ENCODE peak calls at places on chromosomes 6 and 20, in five cellular contexts. One of them, this sample, is unnamed.

GRCh38 chr6:139648430-139649000 is 274.1 kb upstream of the CITED2 start:
- DNase-seq in activated naive CD4-positive, alpha-beta T cell: no peak
- DNase-seq in right atrium auricular region: no peak
- DNase-seq in MCF 10A: no peak
- DNase-seq in NAMALWA: no peak
- DNase-seq in this sample: no peak

GRCh38 chr6:85490516-85491248 is 40.8 kb downstream of the NT5E start:
- DNase-seq in activated naive CD4-positive, alpha-beta T cell: no peak
- DNase-seq in right atrium auricular region: no peak
- DNase-seq in MCF 10A: peak
- DNase-seq in NAMALWA: no peak
- DNase-seq in this sample: no peak

GRCh38 chr20:4601630-4602296 is 119.9 kb upstream of the PRND start:
- DNase-seq in activated naive CD4-positive, alpha-beta T cell: no peak
- DNase-seq in right atrium auricular region: no peak
- DNase-seq in MCF 10A: peak
- DNase-seq in NAMALWA: no peak
- DNase-seq in this sample: no peak

GRCh38 chr20:9602834-9603173 is 88.4 kb downstream of the LAMP5 start:
- DNase-seq in activated naive CD4-positive, alpha-beta T cell: no peak
- DNase-seq in right atrium auricular region: no peak
- DNase-seq in MCF 10A: no peak
- DNase-seq in NAMALWA: no peak
- DNase-seq in this sample: no peak

GRCh38 chr6:26447257-26447656 is 7.0 kb downstream of the BTN3A3 start:
- DNase-seq in activated naive CD4-positive, alpha-beta T cell: no peak
- DNase-seq in right atrium auricular region: no peak
- DNase-seq in MCF 10A: no peak
- DNase-seq in NAMALWA: no peak
- DNase-seq in this sample: no peak

GRCh38 chr6:33205172-33206026 is 944 bp downstream of the HSD17B8 start:
- DNase-seq in activated naive CD4-positive, alpha-beta T cell: no peak
- DNase-seq in right atrium auricular region: no peak
- DNase-seq in MCF 10A: peak
- DNase-seq in NAMALWA: peak
- DNase-seq in this sample: no peak

GRCh38 chr20:58722379-58722778 is 29.8 kb downstream of the NPEPL1 start:
- DNase-seq in activated naive CD4-positive, alpha-beta T cell: no peak
- DNase-seq in right atrium auricular region: no peak
- DNase-seq in MCF 10A: no peak
- DNase-seq in NAMALWA: no peak
- DNase-seq in this sample: no peak

GRCh38 chr6:14228571-14228970 is 111.0 kb downstream of the CD83 start:
- DNase-seq in activated naive CD4-positive, alpha-beta T cell: no peak
- DNase-seq in right atrium auricular region: no peak
- DNase-seq in MCF 10A: no peak
- DNase-seq in NAMALWA: peak
- DNase-seq in this sample: peak

GRCh38 chr6:28673800-28674671 is 148.4 kb downstream of the GPX5 start:
- DNase-seq in activated naive CD4-positive, alpha-beta T cell: no peak
- DNase-seq in right atrium auricular region: no peak
- DNase-seq in MCF 10A: peak
- DNase-seq in NAMALWA: no peak
- DNase-seq in this sample: no peak

GRCh38 chr6:13383280-13384163 is 55.2 kb upstream of the TBC1D7 start:
- DNase-seq in activated naive CD4-positive, alpha-beta T cell: no peak
- DNase-seq in right atrium auricular region: no peak
- DNase-seq in MCF 10A: peak
- DNase-seq in NAMALWA: peak
- DNase-seq in this sample: no peak

GRCh38 chr20:36802326-36803223 is 29.0 kb upstream of the DSN1 start:
- DNase-seq in activated naive CD4-positive, alpha-beta T cell: no peak
- DNase-seq in right atrium auricular region: no peak
- DNase-seq in MCF 10A: peak
- DNase-seq in NAMALWA: no peak
- DNase-seq in this sample: no peak

GRCh38 chr20:5731753-5732366 is 18.3 kb upstream of the SHLD1 start:
- DNase-seq in activated naive CD4-positive, alpha-beta T cell: no peak
- DNase-seq in right atrium auricular region: no peak
- DNase-seq in MCF 10A: no peak
- DNase-seq in NAMALWA: no peak
- DNase-seq in this sample: no peak